ENCODE peak calls at places on chromosome 15, in nine cellular contexts. I, G, Z, R, H, P, N, V and C are unnamed samples.

GRCh38 chr15:80550219-80550909 is 144.7 kb upstream of the ABHD17C start:
- DNase-seq in R (peak), G (no peak), P (peak), Z (no peak), H (no peak), V (no peak), N (peak), I (no peak), C (no peak)

GRCh38 chr15:33007295-33007855 is 187.1 kb downstream of the FMN1 start:
- DNase-seq in P (peak), I (no peak), Z (no peak), H (no peak), R (peak), N (peak), V (no peak), G (no peak), C (no peak)

GRCh38 chr15:75594276-75594675 is 15.2 kb upstream of the PTPN9 start:
- DNase-seq in R (no peak), N (no peak), P (no peak), G (no peak), H (no peak), V (no peak), I (no peak), Z (no peak), C (no peak)

GRCh38 chr15:101489236-101489632 is 273 bp downstream of the PCSK6 start:
- DNase-seq in N (no peak), Z (no peak), P (peak), H (no peak), V (no peak), I (no peak), R (peak), G (peak), C (no peak)

GRCh38 chr15:80157215-80157614 is 4.4 kb downstream of the FAH start:
- DNase-seq in G (no peak), N (no peak), V (no peak), Z (no peak), P (no peak), H (no peak), I (no peak), R (no peak), C (no peak)

GRCh38 chr15:96274087-96274440 is 56.4 kb upstream of the NR2F2 start:
- DNase-seq in I (no peak), R (no peak), V (no peak), P (no peak), N (peak), Z (no peak), H (no peak), G (no peak), C (no peak)

GRCh38 chr15:19987389-19988048 is 554.1 kb downstream of the GOLGA6L6 start:
- DNase-seq in Z (no peak), V (no peak), I (no peak), H (no peak), N (no peak), P (no peak), G (peak), R (no peak), C (no peak)

GRCh38 chr15:97567411-97567810 is 393.1 kb upstream of the ARRDC4 start:
- DNase-seq in V (no peak), I (no peak), Z (no peak), P (no peak), G (no peak), H (no peak), N (no peak), R (no peak), C (no peak)

GRCh38 chr15:95018888-95019545 is 787.7 kb downstream of the MCTP2 start:
- DNase-seq in P (peak), I (no peak), G (peak), R (peak), N (peak), H (no peak), Z (no peak), V (no peak), C (no peak)

GRCh38 chr15:74725241-74725774 is at the start of gene CYP1A1:
- DNase-seq in N (no peak), V (peak), H (no peak), P (peak), G (peak), I (no peak), Z (no peak), R (peak), C (no peak)

GRCh38 chr15:73924258-73924921 is 1.9 kb upstream of the LOXL1 start:
- DNase-seq in I (peak), G (peak), R (peak), N (peak), Z (no peak), H (no peak), V (no peak), P (peak), C (no peak)

GRCh38 chr15:101024709-101025108 is 105.6 kb downstream of the LRRK1 start:
- DNase-seq in N (no peak), Z (no peak), V (no peak), H (no peak), P (no peak), G (no peak), I (no peak), R (no peak), C (no peak)

GRCh38 chr15:41490355-41490754 is 3.3 kb upstream of the ITPKA start:
- DNase-seq in I (no peak), Z (no peak), G (peak), H (no peak), R (peak), V (no peak), N (peak), P (peak), C (no peak)

GRCh38 chr15:100103828-100104227 is 237.9 kb downstream of the ADAMTS17 start:
- DNase-seq in I (no peak), G (no peak), R (no peak), P (no peak), N (no peak), Z (no peak), V (no peak), H (no peak), C (no peak)

GRCh38 chr15:72406936-72407335 is 8.8 kb downstream of the TMEM202 start:
- DNase-seq in G (no peak), P (no peak), I (no peak), Z (no peak), H (no peak), R (no peak), N (no peak), V (no peak), C (no peak)

DNA sequence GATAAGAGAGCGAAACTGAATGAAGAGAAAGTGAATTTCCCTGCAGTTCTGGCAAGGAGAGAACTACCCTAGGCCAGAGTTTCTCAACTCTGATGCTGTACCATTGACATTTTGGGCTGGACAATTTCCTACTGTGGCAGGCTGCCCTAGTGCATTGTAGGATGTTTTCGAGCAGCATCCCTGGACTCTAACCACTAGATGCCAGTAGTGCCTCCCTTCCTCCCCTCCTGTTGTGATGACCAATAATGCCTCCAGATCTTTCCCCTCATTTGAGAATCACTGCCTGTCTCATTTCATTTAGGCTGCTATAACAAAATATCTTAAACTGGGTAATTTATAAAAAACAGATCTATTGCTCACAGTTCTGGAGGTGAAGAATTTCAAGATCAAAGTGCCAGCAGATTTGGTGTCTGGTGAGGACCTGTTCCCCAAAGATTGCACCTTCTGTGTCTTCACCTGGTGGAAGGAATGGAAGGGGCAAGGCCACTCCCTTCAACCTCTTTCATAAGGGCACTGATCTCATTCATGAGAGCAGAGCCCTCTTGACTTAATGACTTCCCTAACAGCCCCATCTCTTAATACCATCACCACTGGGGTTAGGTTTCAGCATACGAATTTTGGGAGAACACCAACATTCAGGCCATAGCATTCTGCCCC is 188.9 kb upstream of the MEIS2 start:
- DNase-seq in H (no peak), N (peak), Z (no peak), I (no peak), P (no peak), V (no peak), G (peak), R (peak), C (no peak)
- TF ChIP-seq CTCF in H (no peak), N (peak), Z (no peak), I (no peak), P (peak), V (peak), G (peak), R (peak), C (no peak)

DNA sequence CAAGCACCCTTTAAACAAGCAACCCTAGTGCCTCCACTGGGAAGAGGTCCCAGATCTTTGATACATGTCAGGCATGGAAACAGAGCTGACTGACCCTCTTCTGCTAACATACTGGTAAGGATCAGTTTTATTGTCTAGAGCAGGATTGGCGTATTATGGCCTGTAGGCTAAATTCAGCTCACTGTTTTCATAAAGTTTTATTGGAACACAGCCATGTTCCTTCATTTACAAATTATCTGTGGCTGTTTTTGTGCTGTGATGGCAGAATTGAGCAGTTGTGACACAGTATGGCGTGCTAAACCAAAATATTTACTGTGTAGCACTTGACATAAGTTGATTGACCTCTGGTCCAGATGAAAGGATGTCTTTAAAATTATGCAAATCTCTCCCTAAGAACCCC is 45.0 kb downstream of the WDR76 start:
- DNase-seq in R (no peak), I (no peak), G (no peak), Z (no peak), N (no peak), H (no peak), P (no peak), V (no peak), C (no peak)
- TF ChIP-seq CTCF in R (no peak), I (no peak), G (no peak), Z (no peak), N (no peak), H (no peak), P (no peak), V (no peak), C (no peak)

DNA sequence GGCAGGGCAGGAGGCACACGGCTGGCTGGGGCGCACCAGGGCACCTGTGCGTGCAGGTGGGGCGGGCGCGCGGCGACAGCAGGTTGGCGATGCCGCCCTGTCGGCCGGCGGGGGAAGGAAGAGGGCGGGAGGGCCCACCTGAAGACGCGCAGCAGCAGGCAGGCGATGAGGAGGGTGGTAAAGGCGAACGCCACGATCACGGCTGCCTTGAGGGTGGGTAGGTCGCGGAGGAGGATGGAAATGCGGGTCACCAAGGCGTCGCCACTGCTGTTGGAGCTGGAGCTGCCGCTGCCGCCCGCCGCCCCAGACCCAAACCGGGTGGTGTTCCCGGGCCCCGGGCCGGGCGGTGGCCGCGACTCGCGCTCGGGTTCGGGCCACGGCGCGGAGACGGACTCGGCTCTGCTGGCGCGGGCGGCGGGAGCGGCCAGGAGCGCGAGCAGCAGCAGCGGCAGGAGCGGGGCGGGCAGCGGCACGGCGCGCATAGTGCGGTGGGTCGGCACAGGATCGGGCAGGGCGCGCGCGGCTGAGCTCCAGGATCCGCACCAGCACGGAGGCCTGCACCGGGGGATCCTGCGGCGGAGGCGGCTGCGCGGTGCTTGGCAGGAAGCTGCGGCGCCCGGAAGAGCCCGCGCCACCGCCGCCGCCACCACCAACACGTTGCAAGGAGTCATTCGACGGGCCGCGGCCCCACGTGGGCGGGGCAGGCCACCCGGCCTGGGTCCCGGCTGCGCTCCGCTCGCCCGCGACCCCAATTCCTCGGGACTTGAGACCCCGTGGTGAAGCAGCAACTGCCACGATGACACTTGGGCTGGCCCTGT is at the start of gene FAM174B:
- DNase-seq in Z (no peak), V (peak), G (no peak), R (no peak), N (no peak), H (no peak), P (peak), I (no peak), C (no peak)
- TF ChIP-seq CTCF in Z (no peak), V (peak), G (no peak), R (no peak), N (no peak), H (no peak), P (no peak), I (no peak), C (no peak)

GRCh38 chr15:83745771-83746170 is 91.8 kb downstream of the ADAMTSL3 start:
- DNase-seq in I (no peak), R (no peak), N (no peak), Z (no peak), P (no peak), V (no peak), H (no peak), G (no peak), C (no peak)

GRCh38 chr15:83747718-83748110 is 93.8 kb downstream of the ADAMTSL3 start:
- DNase-seq in I (no peak), V (no peak), N (no peak), P (no peak), Z (no peak), G (no peak), R (no peak), H (no peak), C (no peak)

GRCh38 chr15:83746231-83746630 is 92.3 kb downstream of the ADAMTSL3 start:
- DNase-seq in I (no peak), G (no peak), P (no peak), V (no peak), H (no peak), N (no peak), R (no peak), Z (no peak), C (no peak)

GRCh38 chr15:83747050-83747717 is 93.3 kb downstream of the ADAMTSL3 start:
- DNase-seq in N (no peak), P (peak), H (no peak), G (peak), Z (no peak), R (peak), I (peak), V (no peak), C (no peak)
- TF ChIP-seq CTCF in N (no peak), P (peak), H (peak), G (no peak), Z (no peak), R (peak), I (peak), V (no peak), C (no peak)

DNA sequence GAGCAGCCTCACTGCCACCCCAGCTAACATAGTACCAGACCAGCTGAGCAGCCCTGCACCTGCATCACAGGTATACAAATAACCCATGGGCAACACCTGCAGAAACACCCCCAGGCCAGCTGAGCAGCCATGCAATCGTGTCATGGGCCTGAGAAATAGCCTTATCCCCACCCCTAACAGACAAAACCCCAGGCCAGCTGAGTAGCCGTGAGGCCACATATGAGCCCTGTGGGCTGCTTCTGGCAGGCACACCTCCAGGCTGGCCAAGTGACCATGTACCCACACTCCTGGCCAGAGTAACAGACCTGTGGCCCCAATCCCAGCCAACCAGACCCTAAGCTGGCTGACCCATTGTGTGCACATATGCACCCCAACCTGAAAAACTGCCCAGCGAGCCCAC is 138.6 kb downstream of the DMXL2 start:
- DNase-seq in Z (no peak), G (no peak), N (no peak), H (no peak), R (no peak), P (no peak), I (no peak), V (no peak), C (no peak)
- TF ChIP-seq CTCF in Z (no peak), G (no peak), N (no peak), H (no peak), R (no peak), P (no peak), I (no peak), V (no peak), C (no peak)

DNA sequence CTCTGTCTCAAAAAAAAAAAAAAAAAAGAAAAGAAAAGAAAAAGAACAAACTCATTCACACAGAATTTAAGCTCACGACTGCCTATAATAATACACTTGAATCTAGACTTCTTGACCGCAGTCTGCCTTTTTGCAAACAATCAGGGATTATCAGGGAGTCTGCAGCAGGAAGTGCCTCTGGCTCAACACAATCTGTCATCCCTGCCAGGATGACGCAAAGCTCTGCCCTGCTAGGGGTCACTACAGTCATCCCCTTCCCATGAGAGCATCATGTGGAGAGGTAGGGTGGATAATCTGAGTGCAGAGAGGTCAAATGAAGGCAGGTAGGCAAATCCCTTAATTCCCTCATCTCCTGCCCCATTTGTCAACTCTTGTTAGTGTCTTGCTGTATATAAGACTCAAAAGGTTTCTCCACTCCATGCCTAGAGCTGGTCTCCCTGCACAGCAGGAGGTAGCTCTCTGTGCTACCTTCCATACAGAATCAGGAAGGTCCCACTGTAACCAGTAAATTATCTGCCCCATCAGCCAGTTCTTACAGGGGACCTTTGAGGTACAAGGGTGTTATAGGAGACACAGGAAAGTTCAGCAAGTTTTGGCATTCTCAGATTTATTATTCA is 4.2 kb downstream of the UBAP1L start:
- DNase-seq in Z (no peak), V (no peak), H (no peak), I (no peak), R (peak), G (peak), P (peak), N (peak), C (no peak)
- TF ChIP-seq CTCF in Z (no peak), V (no peak), H (no peak), I (no peak), R (no peak), G (no peak), P (no peak), N (no peak), C (no peak)

GRCh38 chr15:91855684-91856553 is 2.4 kb downstream of the SLCO3A1 start:
- DNase-seq in G (peak), N (no peak), Z (peak), R (no peak), V (no peak), I (no peak), P (no peak), H (no peak), C (no peak)
- TF ChIP-seq CTCF in G (peak), N (peak), Z (no peak), R (no peak), V (peak), I (no peak), P (no peak), H (no peak), C (no peak)

GRCh38 chr15:27912283-27912682 is 186.8 kb downstream of the OCA2 start:
- DNase-seq in V (no peak), G (no peak), H (no peak), Z (no peak), N (no peak), R (no peak), P (no peak), I (no peak), C (no peak)
- TF ChIP-seq CTCF in V (peak), G (no peak), H (no peak), Z (no peak), N (peak), R (peak), P (no peak), I (no peak), C (no peak)

GRCh38 chr15:85477730-85478129 is 97.3 kb downstream of the AKAP13 start:
- DNase-seq in R (peak), N (no peak), G (no peak), V (no peak), P (peak), I (no peak), Z (no peak), H (no peak), C (no peak)
- TF ChIP-seq CTCF in R (peak), N (peak), G (no peak), V (no peak), P (no peak), I (no peak), Z (no peak), H (no peak), C (no peak)